ENCODE peak calls at places on chromosomes 5 and 9, in four cellular contexts. One of them, this sample, is unnamed.

GRCh38 chr9:79489241-79490000 is 82.3 kb upstream of the TLE4 start:
- DNase-seq in cardiac fibroblast: peak; percentile 82
- DNase-seq in heart left ventricle: no peak
- DNase-seq in cardiac muscle cell: peak; percentile 73
- DNase-seq in this sample: no peak

GRCh38 chr9:97852399-97853055 is 499 bp upstream of the FOXE1 start:
- DNase-seq in cardiac fibroblast: no peak
- DNase-seq in heart left ventricle: no peak
- DNase-seq in cardiac muscle cell: no peak
- DNase-seq in this sample: no peak

GRCh38 chr5:132363431-132364112 is 5.9 kb upstream of the SLC22A5 start:
- DNase-seq in cardiac fibroblast: peak; percentile 98
- DNase-seq in heart left ventricle: peak; percentile 54
- DNase-seq in cardiac muscle cell: peak; percentile 87
- DNase-seq in this sample: peak; percentile 77

GRCh38 chr5:151432210-151432609 is 15.2 kb upstream of the SLC36A1 start:
- DNase-seq in cardiac fibroblast: no peak
- DNase-seq in heart left ventricle: no peak
- DNase-seq in cardiac muscle cell: no peak
- DNase-seq in this sample: no peak

GRCh38 chr9:2664675-2665065 is 43.1 kb downstream of the VLDLR start:
- DNase-seq in cardiac fibroblast: no peak
- DNase-seq in heart left ventricle: no peak
- DNase-seq in cardiac muscle cell: no peak
- DNase-seq in this sample: no peak

GRCh38 chr5:57937025-57937424 is 454.4 kb upstream of the ACTBL2 start:
- DNase-seq in cardiac fibroblast: peak; percentile 6
- DNase-seq in heart left ventricle: no peak
- DNase-seq in cardiac muscle cell: peak; percentile 32
- DNase-seq in this sample: peak; percentile 10

GRCh38 chr9:106438928-106439327 is 424.0 kb upstream of the ZNF462 start:
- DNase-seq in cardiac fibroblast: no peak
- DNase-seq in heart left ventricle: no peak
- DNase-seq in cardiac muscle cell: peak; percentile 14
- DNase-seq in this sample: no peak

GRCh38 chr9:91025856-91026255 is 224.2 kb downstream of the SYK start:
- DNase-seq in cardiac fibroblast: no peak
- DNase-seq in heart left ventricle: no peak
- DNase-seq in cardiac muscle cell: no peak
- DNase-seq in this sample: no peak

GRCh38 chr5:138898336-138898735 is 23.2 kb upstream of the LRRTM2 start:
- DNase-seq in cardiac fibroblast: no peak
- DNase-seq in heart left ventricle: no peak
- DNase-seq in cardiac muscle cell: no peak
- DNase-seq in this sample: no peak

GRCh38 chr5:1763960-1764605 is 35.6 kb downstream of the MRPL36 start:
- DNase-seq in cardiac fibroblast: no peak
- DNase-seq in heart left ventricle: peak; percentile 11
- DNase-seq in cardiac muscle cell: no peak
- DNase-seq in this sample: no peak

GRCh38 chr5:78331523-78332080 is 28.8 kb upstream of the SCAMP1 start:
- DNase-seq in cardiac fibroblast: no peak
- DNase-seq in heart left ventricle: no peak
- DNase-seq in cardiac muscle cell: no peak
- DNase-seq in this sample: no peak

GRCh38 chr5:154302181-154302580 is 111.6 kb downstream of the GALNT10 start:
- DNase-seq in cardiac fibroblast: no peak
- DNase-seq in heart left ventricle: peak; percentile 72
- DNase-seq in cardiac muscle cell: peak; percentile 50
- DNase-seq in this sample: no peak

GRCh38 chr9:129174724-129175514 is 3.1 kb downstream of the IER5L start:
- DNase-seq in cardiac fibroblast: peak; percentile 91
- DNase-seq in heart left ventricle: peak; percentile 89
- DNase-seq in cardiac muscle cell: peak; percentile 97
- DNase-seq in this sample: peak; percentile 79

GRCh38 chr9:100285601-100286000 is 67.1 kb downstream of the TEX10 start:
- DNase-seq in cardiac fibroblast: no peak
- DNase-seq in heart left ventricle: no peak
- DNase-seq in cardiac muscle cell: no peak
- DNase-seq in this sample: no peak

GRCh38 chr9:84659273-84659672 is 10.3 kb upstream of the NTRK2 start:
- DNase-seq in cardiac fibroblast: no peak
- DNase-seq in heart left ventricle: no peak
- DNase-seq in cardiac muscle cell: no peak
- DNase-seq in this sample: no peak

GRCh38 chr9:129008469-129008965 is 19.6 kb downstream of the SH3GLB2 start:
- DNase-seq in cardiac fibroblast: no peak
- DNase-seq in heart left ventricle: no peak
- DNase-seq in cardiac muscle cell: no peak
- DNase-seq in this sample: no peak

GRCh38 chr5:61896811-61897210 is 409.2 kb upstream of the KIF2A start:
- DNase-seq in cardiac fibroblast: no peak
- DNase-seq in heart left ventricle: no peak
- DNase-seq in cardiac muscle cell: no peak
- DNase-seq in this sample: no peak

GRCh38 chr5:178413992-178414391 is 176.2 kb downstream of the COL23A1 start:
- DNase-seq in cardiac fibroblast: no peak
- DNase-seq in heart left ventricle: no peak
- DNase-seq in cardiac muscle cell: no peak
- DNase-seq in this sample: no peak

GRCh38 chr5:21663082-21663481 is 1190.1 kb downstream of the CDH12 start:
- DNase-seq in cardiac fibroblast: no peak
- DNase-seq in heart left ventricle: no peak
- DNase-seq in cardiac muscle cell: no peak
- DNase-seq in this sample: no peak

GRCh38 chr9:6226696-6227095 is 11.1 kb downstream of the IL33 start:
- DNase-seq in cardiac fibroblast: peak; percentile 62
- DNase-seq in heart left ventricle: no peak
- DNase-seq in cardiac muscle cell: peak; percentile 85
- DNase-seq in this sample: no peak

GRCh38 chr5:56566374-56567249 is 248.7 kb upstream of the MAP3K1 start:
- DNase-seq in cardiac fibroblast: no peak
- DNase-seq in heart left ventricle: no peak
- DNase-seq in cardiac muscle cell: no peak
- DNase-seq in this sample: no peak

GRCh38 chr5:14676320-14676719 is 11.8 kb downstream of the OTULIN start:
- DNase-seq in cardiac fibroblast: peak; percentile 70
- DNase-seq in heart left ventricle: no peak
- DNase-seq in cardiac muscle cell: peak; percentile 49
- DNase-seq in this sample: no peak

GRCh38 chr5:147453901-147454814 is 55.7 kb downstream of the DPYSL3 start:
- DNase-seq in cardiac fibroblast: peak; percentile 87
- DNase-seq in heart left ventricle: peak; percentile 90
- DNase-seq in cardiac muscle cell: peak; percentile 94
- DNase-seq in this sample: no peak

GRCh38 chr5:126811515-126812198 is 34.7 kb downstream of the LMNB1 start:
- DNase-seq in cardiac fibroblast: peak; percentile 79
- DNase-seq in heart left ventricle: no peak
- DNase-seq in cardiac muscle cell: peak; percentile 82
- DNase-seq in this sample: peak; percentile 38

GRCh38 chr9:93577045-93577939 is 908 bp downstream of the PHF2 start:
- DNase-seq in cardiac fibroblast: no peak
- DNase-seq in heart left ventricle: peak; percentile 65
- DNase-seq in cardiac muscle cell: peak; percentile 40
- DNase-seq in this sample: no peak

GRCh38 chr9:93827545-93828330 is 127.4 kb downstream of the BARX1 start:
- DNase-seq in cardiac fibroblast: peak; percentile 39
- DNase-seq in heart left ventricle: peak; percentile 42
- DNase-seq in cardiac muscle cell: peak; percentile 59
- DNase-seq in this sample: peak; percentile 2

GRCh38 chr5:98891591-98891990 is 37.2 kb downstream of the CHD1 start:
- DNase-seq in cardiac fibroblast: no peak
- DNase-seq in heart left ventricle: no peak
- DNase-seq in cardiac muscle cell: no peak
- DNase-seq in this sample: no peak

GRCh38 chr5:21847300-21847699 is 1005.8 kb downstream of the CDH12 start:
- DNase-seq in cardiac fibroblast: no peak
- DNase-seq in heart left ventricle: no peak
- DNase-seq in cardiac muscle cell: no peak
- DNase-seq in this sample: no peak

GRCh38 chr9:27799326-27799725 is 226.0 kb upstream of the C9orf72 start:
- DNase-seq in cardiac fibroblast: no peak
- DNase-seq in heart left ventricle: no peak
- DNase-seq in cardiac muscle cell: no peak
- DNase-seq in this sample: no peak

GRCh38 chr9:129894106-129894823 is 59.0 kb downstream of the USP20 start:
- DNase-seq in cardiac fibroblast: no peak
- DNase-seq in heart left ventricle: no peak
- DNase-seq in cardiac muscle cell: no peak
- DNase-seq in this sample: no peak

GRCh38 chr9:8858250-8859161 is 1058.9 kb upstream of the DMAC1 start:
- DNase-seq in cardiac fibroblast: peak; percentile 1
- DNase-seq in heart left ventricle: no peak
- DNase-seq in cardiac muscle cell: peak; percentile 18
- DNase-seq in this sample: no peak

GRCh38 chr9:129624947-129625346 is 1.0 kb upstream of the NTMT1 start:
- DNase-seq in cardiac fibroblast: peak; percentile 49
- DNase-seq in heart left ventricle: no peak
- DNase-seq in cardiac muscle cell: peak; percentile 55
- DNase-seq in this sample: no peak

GRCh38 chr9:98465799-98466198 is 210.3 kb upstream of the TBC1D2 start:
- DNase-seq in cardiac fibroblast: no peak
- DNase-seq in heart left ventricle: no peak
- DNase-seq in cardiac muscle cell: no peak
- DNase-seq in this sample: no peak

GRCh38 chr5:151724360-151724759 is 34.1 kb downstream of the ATOX1 start:
- DNase-seq in cardiac fibroblast: no peak
- DNase-seq in heart left ventricle: no peak
- DNase-seq in cardiac muscle cell: no peak
- DNase-seq in this sample: no peak

GRCh38 chr9:35579130-35579529 is 25.9 kb upstream of the TESK1 start:
- DNase-seq in cardiac fibroblast: peak; percentile 40
- DNase-seq in heart left ventricle: no peak
- DNase-seq in cardiac muscle cell: no peak
- DNase-seq in this sample: no peak

GRCh38 chr5:1666812-1667588 is 132.6 kb downstream of the MRPL36 start:
- DNase-seq in cardiac fibroblast: no peak
- DNase-seq in heart left ventricle: no peak
- DNase-seq in cardiac muscle cell: peak; percentile 46
- DNase-seq in this sample: no peak

GRCh38 chr9:89527084-89527483 is 29.2 kb upstream of the SEMA4D start:
- DNase-seq in cardiac fibroblast: no peak
- DNase-seq in heart left ventricle: peak; percentile 59
- DNase-seq in cardiac muscle cell: no peak
- DNase-seq in this sample: no peak

GRCh38 chr5:110651507-110651906 is 75.0 kb downstream of the TMEM232 start:
- DNase-seq in cardiac fibroblast: peak; percentile 6
- DNase-seq in heart left ventricle: no peak
- DNase-seq in cardiac muscle cell: no peak
- DNase-seq in this sample: no peak

GRCh38 chr9:93097496-93098205 is 1.6 kb downstream of the CARD19 start:
- DNase-seq in cardiac fibroblast: no peak
- DNase-seq in heart left ventricle: no peak
- DNase-seq in cardiac muscle cell: no peak
- DNase-seq in this sample: no peak

GRCh38 chr9:104506565-104506964 is 2.5 kb downstream of the OR13F1 start:
- DNase-seq in cardiac fibroblast: no peak
- DNase-seq in heart left ventricle: no peak
- DNase-seq in cardiac muscle cell: no peak
- DNase-seq in this sample: no peak

GRCh38 chr5:169300468-169301385 is at the start of gene SLIT3:
- DNase-seq in cardiac fibroblast: peak; percentile 68
- DNase-seq in heart left ventricle: peak; percentile 77
- DNase-seq in cardiac muscle cell: peak; percentile 90
- DNase-seq in this sample: peak; percentile 52
- TF ChIP-seq CTCF in cardiac fibroblast: no peak
- TF ChIP-seq CTCF in heart left ventricle: peak; percentile 8
- TF ChIP-seq CTCF in cardiac muscle cell: no peak
- TF ChIP-seq CTCF in this sample: no peak

DNA sequence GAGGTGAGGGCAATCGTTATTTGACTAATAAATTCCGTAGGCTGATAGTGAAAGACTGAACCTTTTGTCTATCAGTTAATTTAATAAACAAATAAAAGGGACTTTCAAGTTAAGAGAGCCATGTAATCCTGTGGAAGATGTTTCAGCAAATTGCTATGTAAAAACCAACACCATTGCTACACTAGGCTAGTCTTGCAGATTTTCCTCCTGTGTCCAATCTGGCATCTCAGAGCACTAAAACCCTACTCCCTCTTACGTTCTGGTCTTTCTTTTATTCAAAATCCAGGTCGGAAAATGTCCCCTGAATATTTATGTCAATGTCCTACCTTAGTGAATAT is 478.8 kb upstream of the TNC start:
- DNase-seq in cardiac fibroblast: no peak
- DNase-seq in heart left ventricle: no peak
- DNase-seq in cardiac muscle cell: no peak
- DNase-seq in this sample: no peak
- H3K4me3 ChIP-seq in cardiac fibroblast: peak overlapping the region; percentile 4
- H3K4me3 ChIP-seq in heart left ventricle: no peak overlapping the region
- H3K4me3 ChIP-seq in cardiac muscle cell: no peak overlapping the region
- H3K4me3 ChIP-seq in this sample: peak overlapping the region; percentile 35

GRCh38 chr9:81896067-81896466 is 32.2 kb upstream of the SPATA31D4 start:
- DNase-seq in cardiac fibroblast: no peak
- DNase-seq in heart left ventricle: no peak
- DNase-seq in cardiac muscle cell: no peak
- DNase-seq in this sample: no peak

GRCh38 chr9:81890104-81890503 is 38.1 kb upstream of the SPATA31D4 start:
- DNase-seq in cardiac fibroblast: peak; percentile 28
- DNase-seq in heart left ventricle: no peak
- DNase-seq in cardiac muscle cell: peak; percentile 45
- DNase-seq in this sample: no peak

GRCh38 chr9:81893929-81894328 is 34.3 kb upstream of the SPATA31D4 start:
- DNase-seq in cardiac fibroblast: no peak
- DNase-seq in heart left ventricle: no peak
- DNase-seq in cardiac muscle cell: no peak
- DNase-seq in this sample: peak; percentile 31

GRCh38 chr9:81894891-81895290 is 33.3 kb upstream of the SPATA31D4 start:
- DNase-seq in cardiac fibroblast: no peak
- DNase-seq in heart left ventricle: no peak
- DNase-seq in cardiac muscle cell: no peak
- DNase-seq in this sample: no peak

DNA sequence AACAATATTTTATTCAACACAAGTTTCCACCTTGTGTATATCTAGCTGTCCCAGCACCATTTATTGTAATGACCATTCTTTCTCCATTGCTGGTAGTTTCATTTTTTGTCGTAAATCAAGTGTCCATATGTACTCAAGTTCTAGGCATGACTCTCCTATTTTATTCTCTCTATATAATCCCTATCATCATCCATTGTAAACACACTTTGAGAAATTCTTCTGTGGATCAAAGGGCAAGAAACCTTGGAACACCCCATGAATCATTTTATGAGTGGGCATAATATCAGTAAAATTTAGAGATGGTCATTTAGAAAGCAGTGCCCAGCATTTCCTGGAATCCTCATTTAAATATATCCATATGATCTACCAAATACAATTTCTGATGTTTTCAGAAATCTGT is 35.8 kb upstream of the SPATA31D4 start:
- DNase-seq in cardiac fibroblast: no peak
- DNase-seq in heart left ventricle: no peak
- DNase-seq in cardiac muscle cell: no peak
- DNase-seq in this sample: no peak
- TF ChIP-seq CTCF in cardiac fibroblast: no peak
- TF ChIP-seq CTCF in heart left ventricle: no peak
- TF ChIP-seq CTCF in cardiac muscle cell: no peak
- TF ChIP-seq CTCF in this sample: no peak

GRCh38 chr9:113350338-113350672 is 964 bp downstream of the BSPRY start:
- DNase-seq in cardiac fibroblast: no peak
- DNase-seq in heart left ventricle: no peak
- DNase-seq in cardiac muscle cell: no peak
- DNase-seq in this sample: no peak
- H3K4me3 ChIP-seq in cardiac fibroblast: no peak overlapping the region
- H3K4me3 ChIP-seq in heart left ventricle: peak overlapping the region; percentile 61
- H3K4me3 ChIP-seq in cardiac muscle cell: no peak overlapping the region
- H3K4me3 ChIP-seq in this sample: no peak overlapping the region

This sample was measured in AG09309.